ENCODE peak calls at places on chromosomes 11 and 22, in seven cellular contexts. O is colonic mucosa, W is spleen, B is RWPE2, N is left ventricle myocardium inferior, S is cardiac muscle cell, E is PC-3. C is an unnamed sample.

GRCh38 chr22:50304528-50305392 is 2.7 kb downstream of the PLXNB2 start:
- DNase-seq in O (peak), B (no peak), W (no peak), N (no peak), E (peak), S (peak), C (no peak)

GRCh38 chr11:36132940-36133339 is 156.3 kb downstream of the COMMD9 start:
- DNase-seq in B (no peak), E (peak), O (no peak), N (no peak), S (no peak), W (no peak), C (no peak)

GRCh38 chr11:1968454-1968995 is 21.4 kb downstream of the MRPL23 start:
- DNase-seq in O (no peak), W (peak), S (no peak), B (no peak), N (no peak), E (no peak), C (no peak)

GRCh38 chr11:85123752-85124231 is 503.4 kb downstream of the DLG2 start:
- DNase-seq in N (no peak), B (no peak), S (no peak), E (no peak), W (no peak), O (no peak), C (no peak)

GRCh38 chr11:35798983-35799382 is 136.4 kb downstream of the TRIM44 start:
- DNase-seq in N (no peak), W (no peak), E (no peak), S (no peak), B (no peak), O (no peak), C (no peak)

GRCh38 chr22:37896181-37896592 is 9.9 kb upstream of the MICALL1 start:
- DNase-seq in B (no peak), S (peak), N (no peak), E (peak), O (peak), W (peak), C (no peak)

GRCh38 chr22:38709306-38709705 is 3.6 kb downstream of the GTPBP1 start:
- DNase-seq in S (no peak), W (no peak), N (no peak), B (no peak), O (no peak), E (no peak), C (no peak)

GRCh38 chr22:37428649-37429586 is 1.6 kb upstream of the ELFN2 start:
- DNase-seq in S (peak), N (peak), B (no peak), E (no peak), W (no peak), O (peak), C (no peak)

GRCh38 chr11:130403967-130404366 is 24.4 kb downstream of the ADAMTS8 start:
- DNase-seq in N (no peak), E (no peak), S (no peak), W (no peak), B (no peak), O (no peak), C (no peak)

GRCh38 chr22:35749808-35750207 is 32.1 kb downstream of the APOL5 start:
- DNase-seq in N (no peak), S (no peak), E (no peak), O (no peak), B (no peak), W (no peak), C (no peak)

GRCh38 chr11:125110996-125111340 is 458 bp downstream of the TMEM218 start:
- DNase-seq in S (no peak), B (no peak), N (no peak), E (no peak), O (no peak), W (no peak), C (no peak)

GRCh38 chr11:81174646-81175330 is 1558.9 kb downstream of the FAM181B start:
- DNase-seq in N (no peak), B (no peak), E (no peak), O (no peak), S (no peak), W (no peak), C (no peak)

GRCh38 chr11:62445314-62445740 is 26.5 kb downstream of the SCGB1A1 start:
- DNase-seq in B (no peak), W (no peak), N (peak), O (no peak), E (peak), S (peak), C (no peak)

GRCh38 chr11:11027271-11027670 is 169.4 kb upstream of the ZBED5 start:
- DNase-seq in W (no peak), E (peak), N (no peak), S (peak), B (no peak), O (no peak), C (peak)

GRCh38 chr11:130897262-130898182 is 18.8 kb downstream of the SNX19 start:
- DNase-seq in W (no peak), N (peak), B (peak), O (peak), E (peak), S (peak), C (peak)

GRCh38 chr22:43320943-43321900 is 21.9 kb downstream of the SCUBE1 start:
- DNase-seq in W (peak), S (no peak), N (no peak), O (no peak), E (no peak), B (no peak), C (no peak)

GRCh38 chr22:42343136-42343484 is 72.7 kb upstream of the TCF20 start:
- DNase-seq in E (no peak), N (no peak), O (no peak), W (no peak), S (no peak), B (no peak), C (no peak)

GRCh38 chr22:30208631-30209603 is 37.6 kb downstream of the LIF start:
- DNase-seq in E (peak), N (peak), B (no peak), W (no peak), S (peak), O (peak), C (peak)

GRCh38 chr11:121661796-121662508 is 209.2 kb upstream of the SORL1-AS1 start:
- DNase-seq in S (peak), W (no peak), O (no peak), N (no peak), B (no peak), E (peak), C (peak)

GRCh38 chr11:123239371-123240150 is 44.5 kb upstream of the CLMP start:
- DNase-seq in W (no peak), N (no peak), S (no peak), E (peak), B (no peak), O (no peak), C (no peak)

GRCh38 chr11:116835042-116835772 is 2.2 kb downstream of the APOA1 start:
- DNase-seq in O (no peak), B (no peak), W (no peak), E (no peak), S (no peak), N (no peak), C (no peak)

GRCh38 chr22:28711820-28712777 is 29.5 kb downstream of the CHEK2 start:
- DNase-seq in N (no peak), O (no peak), E (peak), B (no peak), W (no peak), S (peak), C (peak)

GRCh38 chr22:19591568-19591967 is 67.4 kb upstream of the CLDN5 start:
- DNase-seq in N (no peak), E (no peak), S (no peak), O (no peak), B (no peak), W (no peak), C (no peak)

GRCh38 chr11:72141066-72141465 is 5.5 kb downstream of the FOLR3 start:
- DNase-seq in O (no peak), W (no peak), N (no peak), S (peak), B (no peak), E (peak), C (peak)

GRCh38 chr11:78062671-78063070 is 990 bp upstream of the THRSP start:
- DNase-seq in W (no peak), E (no peak), S (no peak), N (no peak), O (no peak), B (no peak), C (no peak)
- H3K4me3 ChIP-seq in W (no peak), E (no peak), S (no peak), N (no peak), O (no peak), B (no peak), C (no peak)

GRCh38 chr11:114426280-114426679 is 13.0 kb upstream of the REXO2 start:
- DNase-seq in E (no peak), W (no peak), B (no peak), O (no peak), N (no peak), S (no peak), C (no peak)
- H3K4me3 ChIP-seq in E (no peak), W (no peak), B (no peak), O (no peak), N (no peak), S (no peak), C (no peak)

DNA sequence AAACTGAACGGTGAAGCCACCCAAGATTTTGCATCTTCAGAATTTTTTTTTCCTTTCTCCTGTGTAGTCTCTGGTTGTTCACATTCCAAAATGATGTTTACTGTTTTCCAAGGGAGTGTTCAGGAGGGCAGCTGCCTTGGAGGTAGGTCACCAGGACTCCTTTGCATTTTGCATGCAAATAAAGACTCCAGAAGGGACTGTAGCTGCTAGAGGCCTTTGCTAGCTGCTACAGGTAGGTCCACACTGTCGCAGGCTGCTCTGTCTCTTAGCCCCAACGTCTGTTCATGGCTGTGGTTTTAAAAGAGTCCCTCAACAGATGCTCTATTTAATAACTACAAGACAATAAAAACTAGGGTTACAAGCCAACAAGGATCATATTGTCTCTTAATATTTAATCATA is 11.4 kb downstream of the CTSC start:
- DNase-seq in S (no peak), O (no peak), W (no peak), N (no peak), B (no peak), E (no peak), C (no peak)
- H3K4me3 ChIP-seq in S (no peak), O (no peak), W (no peak), N (no peak), B (no peak), E (no peak), C (no peak)

DNA sequence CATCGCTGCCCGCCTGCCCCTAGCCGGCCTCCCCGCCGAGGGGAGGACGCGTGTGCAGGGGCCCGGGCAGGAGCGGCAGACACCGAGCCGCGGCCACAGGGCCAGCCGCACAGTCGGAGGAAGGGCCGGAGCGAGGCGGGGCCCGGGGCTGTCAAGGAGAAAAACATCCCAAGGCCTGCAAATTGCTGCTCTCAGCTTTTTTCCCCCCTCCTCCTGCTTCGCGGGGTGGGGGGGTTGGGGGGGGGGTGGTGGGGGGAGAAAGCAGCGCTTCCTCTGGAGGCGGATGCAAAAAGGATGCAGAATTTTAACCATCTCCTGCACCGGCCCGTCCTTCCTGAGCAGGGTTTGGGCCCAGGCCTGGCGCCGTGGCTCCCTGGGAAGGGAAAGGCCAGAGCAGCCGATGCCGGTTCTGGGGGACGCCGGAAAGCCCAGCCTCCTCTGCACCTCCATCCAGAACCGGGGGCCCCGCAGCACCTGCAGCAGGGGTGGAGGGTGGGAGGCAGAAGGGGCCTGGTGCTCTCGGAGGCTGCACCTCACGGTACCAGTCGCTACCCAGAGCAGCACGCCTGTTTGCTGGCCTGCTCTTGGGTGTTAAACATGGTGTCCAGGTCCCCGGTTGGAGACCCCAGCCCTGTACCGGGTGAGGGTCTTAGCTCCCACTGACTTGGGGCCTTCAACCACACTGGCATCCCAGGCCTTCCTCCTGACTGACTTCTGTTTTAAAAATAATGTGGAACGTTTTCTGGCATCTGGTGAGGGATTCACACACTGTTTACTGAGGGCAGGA is 77.3 kb upstream of the WNT7B start:
- DNase-seq in O (peak), N (peak), W (peak), B (peak), E (peak), S (peak), C (no peak)
- H3K4me3 ChIP-seq in O (peak), N (peak), W (peak), B (peak), E (peak), S (no peak), C (peak)

GRCh38 chr22:45006873-45007246 is 2.9 kb downstream of the PHF21B start:
- DNase-seq in N (peak), E (no peak), W (no peak), S (no peak), B (no peak), O (no peak), C (no peak)
- H3K4me3 ChIP-seq in N (peak), E (no peak), W (peak), S (peak), B (peak), O (no peak), C (no peak)

DNA sequence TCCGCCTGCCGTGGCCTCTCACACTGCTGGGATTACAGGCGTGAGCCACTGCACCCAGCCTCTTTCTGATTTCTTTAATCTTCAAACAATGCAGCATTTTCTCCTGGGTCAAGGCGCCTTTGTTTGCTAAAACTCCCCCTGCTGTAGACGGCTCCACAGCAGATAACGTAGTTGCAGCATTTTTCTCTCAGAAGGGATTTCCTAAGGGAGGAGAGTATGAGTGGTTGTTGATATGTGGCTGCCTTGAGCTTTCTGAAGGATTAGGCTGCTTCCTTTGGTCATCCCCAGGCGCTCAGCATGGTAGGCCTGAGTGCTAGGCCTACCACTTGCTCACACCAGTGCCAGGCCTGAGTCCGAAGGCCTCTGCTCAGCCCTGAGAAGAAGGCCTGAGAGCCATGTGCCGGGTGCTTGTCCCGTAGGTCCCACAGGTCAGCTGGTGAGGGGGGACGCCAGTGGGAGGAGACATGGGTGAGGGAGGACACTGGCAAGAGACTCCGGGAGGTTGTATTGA is 18.1 kb downstream of the SMARCB1 start:
- DNase-seq in B (no peak), E (no peak), O (no peak), S (peak), W (peak), N (no peak), C (no peak)
- H3K4me3 ChIP-seq in B (no peak), E (no peak), O (no peak), S (no peak), W (no peak), N (no peak), C (no peak)

GRCh38 chr11:103649401-103649895 is 387.0 kb upstream of the DDI1 start:
- DNase-seq in E (no peak), W (no peak), O (no peak), S (no peak), B (no peak), N (no peak), C (no peak)
- H3K4me3 ChIP-seq in E (no peak), W (no peak), O (no peak), S (no peak), B (no peak), N (no peak), C (no peak)